ENCODE peak calls at places on chromosomes 2 and 18, in seven cellular contexts. G is GM12878, X is HCT116, L is H1, O is HepG2, K is SK-N-SH, J is K562. Q is an unnamed sample.
A peak's percentile ranks its signal among the peaks of the same experiment; 100 is the strongest.

GRCh38 chr2:187783446-187783845 is 229.2 kb upstream of the TFPI start:
- DNase-seq in L (no peak), G (no peak), O (no peak), J (no peak), K (no peak), X (no peak), Q (no peak)

GRCh38 chr18:57843403-57843802 is 40.3 kb upstream of the ATP8B1 start:
- DNase-seq in L (no peak), J (no peak), G (no peak), O (no peak), K (no peak), X (no peak), Q (no peak)

GRCh38 chr2:36032046-36032445 is 323.5 kb upstream of the CRIM1 start:
- DNase-seq in G (no peak), L (no peak), K (no peak), O (no peak), J (no peak), X (no peak), Q (no peak)

GRCh38 chr2:192480984-192481383 is 286.3 kb upstream of the TMEFF2 start:
- DNase-seq in K (no peak), O (no peak), G (no peak), J (no peak), X (no peak), L (no peak), Q (no peak)

GRCh38 chr2:230472619-230473018 is 56.6 kb downstream of the SP100 start:
- DNase-seq in X (peak; percentile 16), G (peak; percentile 34), J (no peak), O (no peak), K (no peak), L (no peak), Q (no peak)

GRCh38 chr2:71074893-71075292 is 6.4 kb downstream of the NAGK start:
- DNase-seq in K (no peak), L (no peak), X (no peak), J (no peak), G (no peak), O (no peak), Q (no peak)

GRCh38 chr2:54455584-54456525 is at the start of gene SPTBN1:
- DNase-seq in G (no peak), K (peak; percentile 97), X (peak; percentile 61), L (peak; percentile 70), J (peak; percentile 61), O (peak; percentile 87), Q (peak; percentile 46)

GRCh38 chr2:11532434-11533055 is 1.3 kb upstream of the GREB1 start:
- DNase-seq in G (no peak), L (no peak), O (no peak), J (no peak), K (no peak), X (no peak), Q (peak; percentile 96)

GRCh38 chr18:8548186-8548585 is 61.1 kb upstream of the RAB12 start:
- DNase-seq in J (no peak), K (no peak), X (no peak), O (no peak), L (no peak), G (no peak), Q (no peak)

GRCh38 chr2:147171961-147172360 is 672.9 kb upstream of the ACVR2A start:
- DNase-seq in J (no peak), O (no peak), G (no peak), K (no peak), X (no peak), L (no peak), Q (no peak)

GRCh38 chr18:33605250-33605649 is 27.2 kb downstream of the ASXL3 start:
- DNase-seq in X (no peak), G (no peak), L (no peak), K (no peak), O (no peak), J (no peak), Q (no peak)

GRCh38 chr2:111116016-111116746 is 4.5 kb upstream of the BCL2L11 start:
- DNase-seq in K (no peak), L (no peak), O (no peak), G (peak; percentile 74), X (no peak), J (no peak), Q (no peak)

GRCh38 chr2:217887841-217888665 is 114.7 kb downstream of the TNS1 start:
- DNase-seq in G (no peak), K (peak; percentile 87), X (no peak), J (peak; percentile 32), O (no peak), L (no peak), Q (no peak)

GRCh38 chr18:29012364-29012763 is 835.4 kb upstream of the CDH2 start:
- DNase-seq in O (no peak), L (no peak), K (no peak), G (no peak), J (no peak), X (no peak), Q (no peak)

GRCh38 chr18:34723143-34723542 is 13.0 kb downstream of the DTNA start:
- DNase-seq in K (no peak), O (peak; percentile 14), G (no peak), J (no peak), X (no peak), L (no peak), Q (no peak)

DNA sequence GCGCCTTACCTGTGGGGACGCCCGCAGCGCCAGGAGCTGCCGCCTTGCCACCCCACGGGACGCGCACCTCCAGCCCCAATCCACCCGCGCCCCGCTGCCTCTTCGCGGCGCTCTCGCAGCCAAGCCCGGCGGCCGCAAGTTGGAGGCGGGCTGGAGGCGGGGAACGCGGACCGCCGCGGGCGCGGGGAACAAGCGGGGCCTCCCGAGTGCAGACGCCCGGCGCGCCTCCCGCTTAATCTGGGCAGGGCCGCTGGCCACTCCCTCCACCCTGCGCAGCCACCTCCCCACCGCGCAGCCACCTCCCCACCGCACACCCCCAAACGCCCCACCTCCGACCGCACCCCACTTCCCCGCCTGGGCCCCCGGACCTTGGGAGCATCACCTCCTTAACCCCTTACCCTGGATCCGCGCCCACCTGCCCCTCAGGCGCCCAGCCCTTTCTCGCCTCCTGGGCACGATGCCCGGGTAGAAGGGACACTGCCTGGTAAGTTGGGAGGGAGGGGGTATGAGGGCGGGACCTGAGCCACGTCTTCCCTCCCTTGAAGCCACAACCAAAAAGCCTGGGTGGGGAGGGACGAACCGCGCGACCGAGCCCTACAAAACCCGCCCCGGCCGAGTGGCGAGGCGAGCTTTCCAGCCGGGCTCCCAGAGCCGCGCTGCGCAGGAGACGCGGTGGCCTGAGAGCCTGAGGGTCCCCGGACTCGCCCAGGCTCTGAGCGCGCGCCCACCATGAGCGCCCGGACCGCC is at the start of the genes COL4A3 and COL4A4:
- DNase-seq in K (peak; percentile 55), J (no peak), G (no peak), X (peak; percentile 61), O (no peak), L (no peak), Q (peak; percentile 54)
- TF ChIP-seq JUND in K (no peak), J (no peak), G (no peak), X (no peak), O (no peak), L (no peak), Q (no peak)

DNA sequence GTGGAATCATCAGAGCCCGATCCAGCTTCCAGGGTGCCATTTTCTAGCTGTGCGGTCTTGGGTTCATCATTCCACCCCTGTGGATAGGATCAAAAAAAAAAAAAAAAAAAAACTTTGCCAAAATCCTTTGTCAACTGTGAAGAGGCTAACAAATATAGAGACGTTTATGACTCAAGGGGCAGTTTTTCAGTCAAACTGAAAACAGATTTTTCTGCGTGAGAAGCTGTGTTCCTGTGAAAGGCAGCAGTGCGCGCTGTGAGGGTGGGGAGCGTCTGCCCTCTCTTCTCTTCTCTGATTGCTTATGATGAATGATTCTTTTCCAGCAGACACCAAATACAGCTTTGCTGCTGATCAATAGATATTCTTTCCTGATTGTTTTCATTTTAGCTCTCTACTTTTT is 175.2 kb downstream of the NRP2 start:
- DNase-seq in L (no peak), K (no peak), O (no peak), J (no peak), G (no peak), X (no peak), Q (no peak)
- TF ChIP-seq JUND in L (no peak), K (no peak), O (no peak), J (no peak), G (no peak), X (no peak), Q (no peak)

GRCh38 chr2:215437614-215438013 is 1.7 kb upstream of the FN1 start:
- DNase-seq in J (no peak), K (no peak), L (no peak), G (no peak), O (no peak), X (no peak), Q (no peak)

GRCh38 chr2:215436705-215437570 is 1.1 kb upstream of the FN1 start:
- DNase-seq in O (no peak), K (no peak), G (no peak), X (no peak), L (no peak), J (no peak), Q (no peak)

GRCh38 chr2:215441560-215442391 is 5.9 kb upstream of the FN1 start:
- DNase-seq in K (no peak), J (no peak), G (no peak), O (no peak), L (no peak), X (no peak), Q (no peak)

GRCh38 chr2:215439980-215440512 is 4.2 kb upstream of the FN1 start:
- DNase-seq in L (no peak), K (no peak), J (no peak), O (peak; percentile 69), X (no peak), G (no peak), Q (no peak)

GRCh38 chr2:215439404-215439803 is 3.5 kb upstream of the FN1 start:
- DNase-seq in L (no peak), J (no peak), X (no peak), K (no peak), G (no peak), O (no peak), Q (no peak)
- TF ChIP-seq JUND in L (no peak), J (no peak), X (no peak), K (no peak), G (no peak), O (no peak), Q (no peak)

GRCh38 chr18:905307-905947 is 756 bp downstream of the ADCYAP1 start:
- DNase-seq in J (no peak), L (no peak), X (no peak), K (peak; percentile 38), O (no peak), G (no peak), Q (no peak)

GRCh38 chr18:903703-904102 is 968 bp upstream of the ADCYAP1 start:
- DNase-seq in O (no peak), X (no peak), K (no peak), L (no peak), J (peak; percentile 75), G (no peak), Q (peak; percentile 72)

GRCh38 chr18:901769-902168 is 2.9 kb upstream of the ADCYAP1 start:
- DNase-seq in X (no peak), J (no peak), K (no peak), O (no peak), L (no peak), G (no peak), Q (no peak)

GRCh38 chr18:904135-905090 is at the start of gene ADCYAP1:
- DNase-seq in G (no peak), X (no peak), J (no peak), L (no peak), K (peak; percentile 43), O (no peak), Q (peak; percentile 24)

GRCh38 chr18:902179-902718 is 2.4 kb upstream of the ADCYAP1 start:
- DNase-seq in X (peak; percentile 6), O (no peak), G (no peak), K (no peak), L (no peak), J (no peak), Q (peak; percentile 46)
- TF ChIP-seq JUND in X (no peak), O (no peak), G (no peak), K (no peak), L (no peak), J (no peak), Q (no peak)

GRCh38 chr2:65096948-65097347 is 33.0 kb downstream of the RAB1A start:
- DNase-seq in J (no peak), O (no peak), L (no peak), G (no peak), X (no peak), K (no peak), Q (no peak)
- TF ChIP-seq JUND in J (no peak), O (no peak), L (no peak), G (no peak), X (no peak), K (no peak), Q (no peak)